ENCODE peak calls at places on chromosomes 5 and 9, in eight cellular contexts. Z is bronchial epithelial cell, M is BJ, O is epithelial cell of proximal tubule, K is colonic mucosa, P is HCT116, G is astrocyte, A is K562. T is an unnamed sample.

GRCh38 chr5:61878471-61878870 is 427.5 kb upstream of the KIF2A start:
- DNase-seq in Z (no peak), M (no peak), O (no peak), K (no peak), P (no peak), G (no peak), A (no peak), T (no peak)

GRCh38 chr9:115615821-115616665 is 498.1 kb upstream of the TNC start:
- DNase-seq in Z (peak; percentile 99), M (peak; percentile 92), O (peak; percentile 80), K (no peak), P (no peak), G (peak; percentile 95), A (no peak), T (no peak)

GRCh38 chr5:16791036-16791705 is 144.9 kb downstream of the MYO10 start:
- DNase-seq in Z (peak; percentile 58), M (no peak), O (no peak), K (peak; percentile 57), P (peak; percentile 37), G (peak; percentile 61), A (peak; percentile 66), T (peak; percentile 57)

GRCh38 chr5:57736716-57737115 is 254.1 kb upstream of the ACTBL2 start:
- DNase-seq in Z (no peak), M (no peak), O (no peak), K (no peak), P (no peak), G (no peak), A (no peak), T (no peak)

GRCh38 chr5:89279458-89280036 is 396.6 kb upstream of the MEF2C start:
- DNase-seq in Z (no peak), M (no peak), O (no peak), K (no peak), P (no peak), G (peak; percentile 48), A (peak; percentile 67), T (no peak)

GRCh38 chr5:131375351-131375750 is 111.5 kb downstream of the CDC42SE2 start:
- DNase-seq in Z (no peak), M (no peak), O (no peak), K (no peak), P (no peak), G (no peak), A (peak; percentile 22), T (no peak)

GRCh38 chr9:129162901-129163670 is 15.0 kb downstream of the IER5L start:
- DNase-seq in Z (no peak), M (no peak), O (no peak), K (no peak), P (no peak), G (no peak), A (no peak), T (no peak)

GRCh38 chr9:38621434-38622082 is 1.2 kb upstream of the ANKRD18A start:
- DNase-seq in Z (no peak), M (no peak), O (no peak), K (peak; percentile 42), P (no peak), G (no peak), A (no peak), T (peak; percentile 46)

GRCh38 chr9:130952065-130952762 is 13.2 kb upstream of the FIBCD1 start:
- DNase-seq in Z (no peak), M (no peak), O (no peak), K (peak; percentile 45), P (no peak), G (no peak), A (peak; percentile 29), T (no peak)

GRCh38 chr9:134225816-134226215 is 61.5 kb upstream of the RNU6ATAC start:
- DNase-seq in Z (no peak), M (no peak), O (no peak), K (no peak), P (no peak), G (no peak), A (no peak), T (no peak)

GRCh38 chr5:178785999-178786398 is 55.5 kb upstream of the ZNF354A start:
- DNase-seq in Z (peak; percentile 25), M (no peak), O (peak; percentile 66), K (no peak), P (no peak), G (peak; percentile 4), A (peak; percentile 18), T (no peak)

GRCh38 chr5:159780246-159780645 is 136.0 kb upstream of the ADRA1B start:
- DNase-seq in Z (peak; percentile 90), M (no peak), O (no peak), K (no peak), P (no peak), G (peak; percentile 36), A (no peak), T (no peak)

GRCh38 chr5:72938206-72938605 is 17.6 kb upstream of the FCHO2 start:
- DNase-seq in Z (no peak), M (no peak), O (peak; percentile 89), K (peak; percentile 39), P (no peak), G (no peak), A (no peak), T (no peak)

GRCh38 chr9:101047848-101048402 is 19.4 kb downstream of the PLPPR1 start:
- DNase-seq in Z (peak; percentile 37), M (no peak), O (no peak), K (no peak), P (no peak), G (no peak), A (no peak), T (no peak)

GRCh38 chr5:56479701-56480304 is 246.7 kb upstream of the ANKRD55 start:
- DNase-seq in Z (peak; percentile 13), M (no peak), O (no peak), K (no peak), P (no peak), G (peak; percentile 43), A (no peak), T (no peak)

GRCh38 chr5:17180957-17181723 is 36.3 kb upstream of the BASP1 start:
- DNase-seq in Z (peak; percentile 99), M (peak; percentile 90), O (no peak), K (no peak), P (no peak), G (peak; percentile 100), A (peak; percentile 5), T (no peak)

GRCh38 chr5:10244357-10244944 is 5.2 kb downstream of the ATPSCKMT start:
- DNase-seq in Z (no peak), M (no peak), O (no peak), K (no peak), P (no peak), G (no peak), A (no peak), T (no peak)

GRCh38 chr5:40442346-40442745 is 237.4 kb upstream of the PTGER4 start:
- DNase-seq in Z (peak; percentile 29), M (no peak), O (peak; percentile 47), K (peak; percentile 43), P (no peak), G (peak; percentile 17), A (no peak), T (no peak)

GRCh38 chr5:134143431-134143830 is 28.9 kb downstream of the TCF7 start:
- DNase-seq in Z (no peak), M (no peak), O (no peak), K (peak; percentile 11), P (no peak), G (no peak), A (no peak), T (no peak)

GRCh38 chr9:33393581-33393980 is 8.8 kb downstream of the AQP7 start:
- DNase-seq in Z (no peak), M (no peak), O (no peak), K (no peak), P (no peak), G (no peak), A (no peak), T (no peak)
- H3K4me3 ChIP-seq in Z (no peak overlapping the region), M (no peak overlapping the region), O (no peak overlapping the region), K (no peak overlapping the region), P (no peak overlapping the region), G (no peak overlapping the region), A (no peak overlapping the region), T (no peak overlapping the region)

GRCh38 chr5:88190106-88190834 is 78.4 kb downstream of the TMEM161B start:
- DNase-seq in Z (no peak), M (no peak), O (no peak), K (no peak), P (no peak), G (no peak), A (no peak), T (no peak)

GRCh38 chr5:88188458-88189132 is 80.0 kb downstream of the TMEM161B start:
- DNase-seq in Z (no peak), M (no peak), O (no peak), K (no peak), P (peak; percentile 19), G (peak; percentile 4), A (peak; percentile 47), T (no peak)

DNA sequence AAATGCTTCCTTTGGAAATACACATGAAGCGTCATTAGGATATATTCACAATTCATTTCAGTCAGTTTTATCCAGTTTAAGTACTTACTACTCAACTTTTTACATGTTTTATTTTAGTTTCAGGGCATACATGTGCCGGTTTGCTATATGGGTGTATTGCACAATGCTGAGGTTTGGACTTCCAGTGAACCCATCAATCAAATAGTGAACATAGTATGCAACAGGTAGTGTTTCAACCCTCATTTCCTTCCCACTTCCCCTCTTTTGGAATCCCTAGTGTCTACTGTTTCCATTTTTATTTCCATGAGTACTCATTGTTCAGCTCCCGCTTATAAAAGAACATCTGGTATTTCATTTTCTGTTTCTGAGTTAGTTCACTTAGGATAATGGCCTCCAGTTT is 74.7 kb downstream of the TMEM161B start:
- DNase-seq in Z (no peak), M (no peak), O (no peak), K (no peak), P (no peak), G (no peak), A (no peak), T (no peak)
- H3K4me3 ChIP-seq in Z (no peak overlapping the region), M (no peak overlapping the region), O (no peak overlapping the region), K (no peak overlapping the region), P (no peak overlapping the region), G (no peak overlapping the region), A (no peak overlapping the region), T (no peak overlapping the region)

GRCh38 chr5:128536229-128536860 is 1.7 kb downstream of the FBN2 start:
- DNase-seq in Z (no peak), M (no peak), O (no peak), K (no peak), P (no peak), G (no peak), A (no peak), T (peak; percentile 55)

GRCh38 chr5:128536861-128537305 is 1.2 kb downstream of the FBN2 start:
- DNase-seq in Z (no peak), M (no peak), O (no peak), K (no peak), P (no peak), G (no peak), A (no peak), T (peak; percentile 46)

GRCh38 chr5:128537999-128538248 is at the start of gene FBN2:
- DNase-seq in Z (no peak), M (no peak), O (no peak), K (no peak), P (no peak), G (no peak), A (no peak), T (no peak)

GRCh38 chr5:128538249-128539037 is 398 bp upstream of the FBN2 start:
- DNase-seq in Z (peak; percentile 39), M (peak; percentile 50), O (no peak), K (peak; percentile 44), P (no peak), G (peak; percentile 62), A (no peak), T (peak; percentile 86)

GRCh38 chr5:128537306-128537998 is 593 bp downstream of the FBN2 start:
- DNase-seq in Z (peak; percentile 21), M (no peak), O (no peak), K (no peak), P (no peak), G (peak; percentile 34), A (no peak), T (peak; percentile 34)
- H3K4me3 ChIP-seq in Z (peak overlapping the region; percentile 62), M (peak overlapping the region; percentile 79), O (peak overlapping the region; percentile 61), K (peak overlapping the region; percentile 31), P (no peak overlapping the region), G (peak overlapping the region; percentile 75), A (no peak overlapping the region), T (peak overlapping the region; percentile 72)

GRCh38 chr5:170164087-170164486 is 58.4 kb downstream of the FOXI1 start:
- DNase-seq in Z (no peak), M (no peak), O (no peak), K (no peak), P (no peak), G (no peak), A (no peak), T (no peak)
- H3K4me3 ChIP-seq in Z (no peak overlapping the region), M (no peak overlapping the region), O (no peak overlapping the region), K (no peak overlapping the region), P (no peak overlapping the region), G (no peak overlapping the region), A (no peak overlapping the region), T (no peak overlapping the region)

T was measured in HAP-1.